ENCODE peak calls at places on chromosomes 11 and 22, in five cellular contexts. One of them, this sample, is unnamed.

GRCh38 chr11:65047581-65048422 is 6.8 kb downstream of the SAC3D1 start:
- DNase-seq in thoracic aorta: no peak
- DNase-seq in psoas muscle: peak
- DNase-seq in adrenal gland: no peak
- DNase-seq in CD8-positive, alpha-beta T cell: peak
- DNase-seq in this sample: no peak

GRCh38 chr11:73193251-73194033 is 24.6 kb upstream of the P2RY2 start:
- DNase-seq in thoracic aorta: no peak
- DNase-seq in adrenal gland: no peak
- DNase-seq in psoas muscle: no peak
- DNase-seq in CD8-positive, alpha-beta T cell: no peak
- DNase-seq in this sample: no peak

GRCh38 chr11:120928506-120929062 is 95.3 kb upstream of the TBCEL start:
- DNase-seq in thoracic aorta: no peak
- DNase-seq in psoas muscle: no peak
- DNase-seq in adrenal gland: no peak
- DNase-seq in CD8-positive, alpha-beta T cell: no peak
- DNase-seq in this sample: no peak

GRCh38 chr11:44684886-44685285 is 41.9 kb upstream of the TSPAN18 start:
- DNase-seq in CD8-positive, alpha-beta T cell: no peak
- DNase-seq in adrenal gland: no peak
- DNase-seq in thoracic aorta: no peak
- DNase-seq in psoas muscle: no peak
- DNase-seq in this sample: no peak

GRCh38 chr11:77669848-77670511 is 32.4 kb upstream of the CLNS1A start:
- DNase-seq in adrenal gland: peak
- DNase-seq in thoracic aorta: no peak
- DNase-seq in CD8-positive, alpha-beta T cell: no peak
- DNase-seq in psoas muscle: no peak
- DNase-seq in this sample: no peak

GRCh38 chr11:112195906-112196305 is 20.6 kb downstream of the BCO2 start:
- DNase-seq in psoas muscle: no peak
- DNase-seq in CD8-positive, alpha-beta T cell: no peak
- DNase-seq in thoracic aorta: no peak
- DNase-seq in adrenal gland: no peak
- DNase-seq in this sample: no peak

GRCh38 chr22:48112687-48113521 is 1350.5 kb downstream of the TBC1D22A start:
- DNase-seq in thoracic aorta: no peak
- DNase-seq in adrenal gland: peak
- DNase-seq in psoas muscle: no peak
- DNase-seq in CD8-positive, alpha-beta T cell: no peak
- DNase-seq in this sample: no peak

GRCh38 chr11:93537767-93538261 is 5.4 kb downstream of the SMCO4 start:
- DNase-seq in adrenal gland: peak
- DNase-seq in thoracic aorta: peak
- DNase-seq in psoas muscle: peak
- DNase-seq in CD8-positive, alpha-beta T cell: no peak
- DNase-seq in this sample: peak

GRCh38 chr11:94553938-94554337 is 10.2 kb downstream of the FUT4 start:
- DNase-seq in adrenal gland: no peak
- DNase-seq in psoas muscle: no peak
- DNase-seq in thoracic aorta: no peak
- DNase-seq in CD8-positive, alpha-beta T cell: no peak
- DNase-seq in this sample: no peak

GRCh38 chr11:75351541-75352416 is at the start of gene ARRB1:
- DNase-seq in thoracic aorta: no peak
- DNase-seq in psoas muscle: peak
- DNase-seq in adrenal gland: peak
- DNase-seq in CD8-positive, alpha-beta T cell: peak
- DNase-seq in this sample: peak
- TF ChIP-seq CTCF in thoracic aorta: no peak
- TF ChIP-seq CTCF in psoas muscle: no peak
- TF ChIP-seq CTCF in adrenal gland: no peak
- TF ChIP-seq CTCF in CD8-positive, alpha-beta T cell: no peak
- TF ChIP-seq CTCF in this sample: no peak

DNA sequence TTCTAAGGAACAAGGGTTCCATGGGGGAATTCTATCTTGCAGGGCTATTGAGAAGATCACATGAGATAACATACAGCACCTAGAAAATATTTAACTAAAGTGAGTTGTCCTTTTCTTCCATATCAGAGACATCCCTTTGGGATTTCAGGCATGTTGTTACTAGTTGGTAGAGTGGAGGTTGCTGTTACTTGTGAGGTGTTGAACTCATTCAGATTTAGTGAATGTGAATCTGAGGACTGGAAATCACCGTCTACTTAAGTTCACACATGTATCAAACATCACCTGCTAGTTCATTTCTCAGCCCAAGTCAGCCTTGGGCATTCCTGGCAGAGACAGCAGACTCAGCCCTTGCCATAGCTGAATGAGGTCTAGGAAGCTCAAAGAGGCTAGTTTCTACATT is 9.6 kb downstream of the KDELR3 start:
- DNase-seq in CD8-positive, alpha-beta T cell: no peak
- DNase-seq in psoas muscle: no peak
- DNase-seq in thoracic aorta: no peak
- DNase-seq in adrenal gland: no peak
- DNase-seq in this sample: no peak
- H3K4me3 ChIP-seq in CD8-positive, alpha-beta T cell: no peak
- H3K4me3 ChIP-seq in psoas muscle: no peak
- H3K4me3 ChIP-seq in thoracic aorta: no peak
- H3K4me3 ChIP-seq in adrenal gland: no peak
- H3K4me3 ChIP-seq in this sample: no peak

GRCh38 chr11:10489444-10489785 is 34.4 kb downstream of the AMPD3 start:
- DNase-seq in psoas muscle: no peak
- DNase-seq in thoracic aorta: no peak
- DNase-seq in CD8-positive, alpha-beta T cell: no peak
- DNase-seq in adrenal gland: no peak
- DNase-seq in this sample: no peak
- H3K27ac ChIP-seq in psoas muscle: peak
- H3K27ac ChIP-seq in thoracic aorta: no peak
- H3K27ac ChIP-seq in CD8-positive, alpha-beta T cell: no peak
- H3K27ac ChIP-seq in adrenal gland: peak
- H3K27ac ChIP-seq in this sample: peak

GRCh38 chr11:110317516-110317932 is 21.1 kb upstream of the RDX start:
- DNase-seq in psoas muscle: no peak
- DNase-seq in thoracic aorta: no peak
- DNase-seq in CD8-positive, alpha-beta T cell: no peak
- DNase-seq in adrenal gland: peak
- DNase-seq in this sample: no peak

GRCh38 chr11:110311783-110312578 is 15.6 kb upstream of the RDX start:
- DNase-seq in psoas muscle: no peak
- DNase-seq in adrenal gland: peak
- DNase-seq in CD8-positive, alpha-beta T cell: no peak
- DNase-seq in thoracic aorta: no peak
- DNase-seq in this sample: no peak

GRCh38 chr11:110318638-110319404 is 22.4 kb upstream of the RDX start:
- DNase-seq in thoracic aorta: no peak
- DNase-seq in CD8-positive, alpha-beta T cell: no peak
- DNase-seq in adrenal gland: no peak
- DNase-seq in psoas muscle: no peak
- DNase-seq in this sample: no peak

GRCh38 chr11:110312670-110313069 is 16.3 kb upstream of the RDX start:
- DNase-seq in CD8-positive, alpha-beta T cell: no peak
- DNase-seq in psoas muscle: no peak
- DNase-seq in adrenal gland: no peak
- DNase-seq in thoracic aorta: no peak
- DNase-seq in this sample: no peak

GRCh38 chr11:110314366-110315095 is 18.1 kb upstream of the RDX start:
- DNase-seq in thoracic aorta: no peak
- DNase-seq in CD8-positive, alpha-beta T cell: no peak
- DNase-seq in adrenal gland: no peak
- DNase-seq in psoas muscle: no peak
- DNase-seq in this sample: no peak
- TF ChIP-seq CTCF in thoracic aorta: no peak
- TF ChIP-seq CTCF in CD8-positive, alpha-beta T cell: no peak
- TF ChIP-seq CTCF in adrenal gland: no peak
- TF ChIP-seq CTCF in psoas muscle: no peak
- TF ChIP-seq CTCF in this sample: no peak

GRCh38 chr11:2099523-2100316 is 39.5 kb downstream of the IGF2 start:
- DNase-seq in adrenal gland: no peak
- DNase-seq in CD8-positive, alpha-beta T cell: no peak
- DNase-seq in thoracic aorta: no peak
- DNase-seq in psoas muscle: peak
- DNase-seq in this sample: peak

GRCh38 chr11:2102132-2102882 is 36.9 kb downstream of the IGF2 start:
- DNase-seq in CD8-positive, alpha-beta T cell: no peak
- DNase-seq in psoas muscle: no peak
- DNase-seq in thoracic aorta: no peak
- DNase-seq in adrenal gland: no peak
- DNase-seq in this sample: no peak

GRCh38 chr11:2102883-2103213 is 36.3 kb downstream of the IGF2 start:
- DNase-seq in psoas muscle: no peak
- DNase-seq in thoracic aorta: no peak
- DNase-seq in CD8-positive, alpha-beta T cell: no peak
- DNase-seq in adrenal gland: no peak
- DNase-seq in this sample: no peak

GRCh38 chr11:2100361-2101170 is 38.6 kb downstream of the IGF2 start:
- DNase-seq in CD8-positive, alpha-beta T cell: peak
- DNase-seq in adrenal gland: no peak
- DNase-seq in thoracic aorta: no peak
- DNase-seq in psoas muscle: peak
- DNase-seq in this sample: peak

GRCh38 chr11:2101171-2101675 is 38.0 kb downstream of the IGF2 start:
- DNase-seq in CD8-positive, alpha-beta T cell: no peak
- DNase-seq in psoas muscle: no peak
- DNase-seq in adrenal gland: no peak
- DNase-seq in thoracic aorta: no peak
- DNase-seq in this sample: peak
- H3K4me3 ChIP-seq in CD8-positive, alpha-beta T cell: no peak
- H3K4me3 ChIP-seq in psoas muscle: no peak
- H3K4me3 ChIP-seq in adrenal gland: no peak
- H3K4me3 ChIP-seq in thoracic aorta: no peak
- H3K4me3 ChIP-seq in this sample: no peak

DNA sequence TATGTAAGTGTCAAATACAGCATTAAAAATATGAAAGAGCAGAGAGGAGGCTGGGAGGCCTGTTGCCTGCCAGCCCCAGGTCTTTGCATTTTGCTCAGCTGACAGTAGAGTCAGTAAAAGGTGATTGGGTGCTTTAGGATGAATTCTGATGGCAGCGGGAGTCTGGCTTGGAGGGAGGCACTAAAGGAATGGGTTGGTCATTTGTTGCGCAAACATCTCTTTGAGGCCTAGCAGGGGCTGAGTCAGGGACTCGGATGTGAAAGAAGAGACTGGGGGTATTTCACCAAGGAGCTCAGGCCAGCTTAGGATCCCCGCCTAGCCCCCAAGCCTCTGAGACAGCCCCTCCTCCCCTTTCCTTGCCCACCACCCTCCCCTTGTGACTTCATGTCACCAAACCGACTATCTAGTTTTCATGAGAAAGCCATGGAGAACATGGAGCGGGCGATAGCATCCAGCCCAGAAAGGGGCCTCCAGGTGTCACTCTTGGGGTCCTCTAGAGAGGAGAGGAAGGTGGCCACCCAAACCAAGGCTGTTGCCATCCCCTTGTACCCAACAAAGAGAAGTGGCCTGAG is 9.7 kb downstream of the DGKZ start:
- DNase-seq in psoas muscle: peak
- DNase-seq in adrenal gland: no peak
- DNase-seq in CD8-positive, alpha-beta T cell: no peak
- DNase-seq in thoracic aorta: no peak
- DNase-seq in this sample: no peak
- H3K27ac ChIP-seq in psoas muscle: no peak
- H3K27ac ChIP-seq in adrenal gland: no peak
- H3K27ac ChIP-seq in CD8-positive, alpha-beta T cell: no peak
- H3K27ac ChIP-seq in thoracic aorta: no peak
- H3K27ac ChIP-seq in this sample: no peak